ENCODE peak calls at places on chromosomes 12 and 14, in five cellular contexts. One of them, this sample, is unnamed.

GRCh38 chr12:532908-533565 is 73.3 kb downstream of the B4GALNT3 start:
- DNase-seq in kidney: peak
- DNase-seq in CD8-positive, alpha-beta T cell: no peak
- DNase-seq in AG09309: peak
- DNase-seq in OCI-LY7: no peak
- DNase-seq in this sample: no peak

GRCh38 chr12:24852420-24852819 is 96.5 kb downstream of the BCAT1 start:
- DNase-seq in kidney: no peak
- DNase-seq in CD8-positive, alpha-beta T cell: no peak
- DNase-seq in AG09309: no peak
- DNase-seq in OCI-LY7: peak
- DNase-seq in this sample: no peak

GRCh38 chr14:63659726-63660125 is 18.1 kb upstream of the WDR89 start:
- DNase-seq in kidney: no peak
- DNase-seq in CD8-positive, alpha-beta T cell: no peak
- DNase-seq in AG09309: no peak
- DNase-seq in OCI-LY7: no peak
- DNase-seq in this sample: no peak

GRCh38 chr12:76268267-76268666 is 79.9 kb downstream of the BBS10 start:
- DNase-seq in kidney: no peak
- DNase-seq in CD8-positive, alpha-beta T cell: no peak
- DNase-seq in AG09309: no peak
- DNase-seq in OCI-LY7: no peak
- DNase-seq in this sample: no peak

GRCh38 chr12:63103489-63104131 is 47.4 kb downstream of the AVPR1A start:
- DNase-seq in kidney: no peak
- DNase-seq in CD8-positive, alpha-beta T cell: no peak
- DNase-seq in AG09309: no peak
- DNase-seq in OCI-LY7: peak
- DNase-seq in this sample: no peak

GRCh38 chr12:51923506-51924365 is 16.4 kb downstream of the ACVRL1 start:
- DNase-seq in kidney: peak
- DNase-seq in CD8-positive, alpha-beta T cell: peak
- DNase-seq in AG09309: no peak
- DNase-seq in OCI-LY7: peak
- DNase-seq in this sample: peak

GRCh38 chr14:95294834-95295599 is 24.7 kb downstream of the CLMN start:
- DNase-seq in kidney: peak
- DNase-seq in CD8-positive, alpha-beta T cell: no peak
- DNase-seq in AG09309: no peak
- DNase-seq in OCI-LY7: no peak
- DNase-seq in this sample: no peak

GRCh38 chr14:104550849-104551728 is 28.5 kb upstream of the C14orf180 start:
- DNase-seq in kidney: peak
- DNase-seq in CD8-positive, alpha-beta T cell: no peak
- DNase-seq in AG09309: no peak
- DNase-seq in OCI-LY7: no peak
- DNase-seq in this sample: peak

GRCh38 chr12:131235871-131236271 is 282.2 kb downstream of the ADGRD1 start:
- DNase-seq in kidney: peak
- DNase-seq in CD8-positive, alpha-beta T cell: no peak
- DNase-seq in AG09309: no peak
- DNase-seq in OCI-LY7: no peak
- DNase-seq in this sample: no peak

GRCh38 chr12:101862245-101862644 is 15.1 kb upstream of the DRAM1 start:
- DNase-seq in kidney: no peak
- DNase-seq in CD8-positive, alpha-beta T cell: no peak
- DNase-seq in AG09309: no peak
- DNase-seq in OCI-LY7: no peak
- DNase-seq in this sample: no peak

GRCh38 chr12:4346931-4347330 is 25.9 kb downstream of the TIGAR start:
- DNase-seq in kidney: no peak
- DNase-seq in CD8-positive, alpha-beta T cell: no peak
- DNase-seq in AG09309: no peak
- DNase-seq in OCI-LY7: no peak
- DNase-seq in this sample: no peak

GRCh38 chr12:120367252-120367923 is 1.6 kb downstream of the MSI1 start:
- DNase-seq in kidney: no peak
- DNase-seq in CD8-positive, alpha-beta T cell: no peak
- DNase-seq in AG09309: no peak
- DNase-seq in OCI-LY7: no peak
- DNase-seq in this sample: no peak
- TF ChIP-seq CTCF in kidney: peak
- TF ChIP-seq CTCF in CD8-positive, alpha-beta T cell: no peak
- TF ChIP-seq CTCF in AG09309: peak
- TF ChIP-seq CTCF in OCI-LY7: peak
- TF ChIP-seq CTCF in this sample: no peak

GRCh38 chr12:115750340-115750739 is 527.2 kb downstream of the MED13L start:
- DNase-seq in kidney: no peak
- DNase-seq in CD8-positive, alpha-beta T cell: no peak
- DNase-seq in AG09309: no peak
- DNase-seq in OCI-LY7: no peak
- DNase-seq in this sample: no peak

GRCh38 chr12:115755752-115756140 is 521.7 kb downstream of the MED13L start:
- DNase-seq in kidney: no peak
- DNase-seq in CD8-positive, alpha-beta T cell: no peak
- DNase-seq in AG09309: no peak
- DNase-seq in OCI-LY7: no peak
- DNase-seq in this sample: no peak

GRCh38 chr12:115752151-115752550 is 525.3 kb downstream of the MED13L start:
- DNase-seq in kidney: no peak
- DNase-seq in CD8-positive, alpha-beta T cell: no peak
- DNase-seq in AG09309: peak
- DNase-seq in OCI-LY7: no peak
- DNase-seq in this sample: no peak

GRCh38 chr12:115755061-115755751 is 522.3 kb downstream of the MED13L start:
- DNase-seq in kidney: no peak
- DNase-seq in CD8-positive, alpha-beta T cell: no peak
- DNase-seq in AG09309: no peak
- DNase-seq in OCI-LY7: no peak
- DNase-seq in this sample: no peak

DNA sequence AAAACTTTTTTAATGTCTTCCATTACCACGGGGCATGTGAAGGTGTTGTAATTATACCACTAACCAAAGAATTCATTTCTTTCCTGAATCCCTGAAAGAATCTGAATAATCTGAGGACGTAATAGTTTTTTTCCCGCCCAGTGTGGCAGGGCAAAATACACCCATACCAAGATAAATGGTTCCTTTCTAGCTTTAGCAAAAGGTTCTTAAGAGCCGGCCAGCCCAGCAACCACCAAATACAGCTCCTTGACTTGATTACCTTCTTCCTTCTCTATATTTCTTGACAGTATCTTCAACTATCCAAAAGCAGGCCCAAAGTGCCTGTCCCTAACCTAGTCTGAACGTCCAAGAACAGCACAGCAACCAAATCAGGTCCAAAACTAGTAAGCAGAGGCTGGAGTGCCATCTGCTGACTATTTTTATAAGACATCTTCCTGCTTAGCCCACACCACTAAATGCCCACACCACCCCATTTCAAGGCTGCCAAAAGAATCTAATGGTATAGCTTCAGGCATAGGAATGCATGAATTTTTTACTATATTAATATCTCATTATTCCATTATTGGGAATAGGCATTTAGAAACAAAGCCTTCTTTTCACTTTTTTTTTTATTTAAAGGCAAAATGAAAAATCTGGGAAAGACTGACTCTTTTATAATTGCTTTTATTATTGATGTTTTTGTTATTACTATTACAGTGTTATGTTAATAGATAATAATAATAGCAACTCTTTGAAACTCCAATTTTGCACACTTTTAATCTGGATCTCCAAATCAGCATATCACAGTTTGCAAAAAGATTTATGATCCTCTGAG is 524.4 kb downstream of the MED13L start:
- DNase-seq in kidney: no peak
- DNase-seq in CD8-positive, alpha-beta T cell: no peak
- DNase-seq in AG09309: peak
- DNase-seq in OCI-LY7: peak
- DNase-seq in this sample: no peak
- TF ChIP-seq CTCF in kidney: peak
- TF ChIP-seq CTCF in CD8-positive, alpha-beta T cell: no peak
- TF ChIP-seq CTCF in AG09309: peak
- TF ChIP-seq CTCF in OCI-LY7: peak
- TF ChIP-seq CTCF in this sample: no peak

GRCh38 chr12:88328056-88328455 is 185.9 kb downstream of the TMTC3 start:
- DNase-seq in kidney: no peak
- DNase-seq in CD8-positive, alpha-beta T cell: no peak
- DNase-seq in AG09309: no peak
- DNase-seq in OCI-LY7: no peak
- DNase-seq in this sample: no peak

GRCh38 chr12:88325828-88326214 is 183.7 kb downstream of the TMTC3 start:
- DNase-seq in kidney: no peak
- DNase-seq in CD8-positive, alpha-beta T cell: no peak
- DNase-seq in AG09309: no peak
- DNase-seq in OCI-LY7: no peak
- DNase-seq in this sample: no peak

DNA sequence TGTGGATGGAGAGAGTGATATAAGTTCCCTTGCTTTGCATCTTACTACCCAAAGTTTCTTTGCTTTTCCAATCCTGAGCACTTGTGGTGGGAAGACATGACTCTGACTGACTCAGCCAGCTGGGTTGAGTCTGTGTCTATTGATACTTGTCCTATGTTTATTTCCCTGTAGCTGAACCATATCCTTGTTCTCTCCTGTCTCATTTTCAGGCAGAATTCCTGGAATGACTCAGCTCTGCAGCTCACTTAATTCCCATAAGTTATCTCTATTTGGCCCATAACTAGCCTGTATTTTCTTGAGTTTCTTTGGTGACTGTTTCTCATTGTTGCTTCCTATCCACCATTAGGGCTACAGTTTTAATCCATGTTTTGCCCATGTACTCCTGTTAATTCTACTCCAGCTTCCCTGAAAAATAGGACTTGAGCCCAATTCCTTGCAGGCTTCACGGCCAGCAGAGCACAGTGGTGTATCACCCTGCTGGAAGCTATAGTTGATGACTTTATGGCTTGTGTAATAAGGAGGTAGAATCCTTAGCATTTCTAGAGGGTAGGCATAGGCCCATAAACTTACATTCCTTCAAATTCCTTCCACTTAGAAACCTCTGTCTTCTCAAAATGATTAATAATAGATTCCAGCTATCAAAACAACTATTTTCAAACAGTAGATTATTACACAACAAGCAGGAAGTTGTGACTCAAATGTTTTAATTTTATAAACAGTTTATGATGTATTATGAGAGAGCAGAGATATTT is 183.1 kb downstream of the TMTC3 start:
- DNase-seq in kidney: no peak
- DNase-seq in CD8-positive, alpha-beta T cell: no peak
- DNase-seq in AG09309: peak
- DNase-seq in OCI-LY7: no peak
- DNase-seq in this sample: no peak
- TF ChIP-seq CTCF in kidney: no peak
- TF ChIP-seq CTCF in CD8-positive, alpha-beta T cell: no peak
- TF ChIP-seq CTCF in AG09309: peak
- TF ChIP-seq CTCF in OCI-LY7: no peak
- TF ChIP-seq CTCF in this sample: no peak

GRCh38 chr12:22173154-22173553 is 127.1 kb downstream of the CMAS start:
- DNase-seq in kidney: no peak
- DNase-seq in CD8-positive, alpha-beta T cell: no peak
- DNase-seq in AG09309: no peak
- DNase-seq in OCI-LY7: no peak
- DNase-seq in this sample: no peak
- TF ChIP-seq CTCF in kidney: no peak
- TF ChIP-seq CTCF in CD8-positive, alpha-beta T cell: no peak
- TF ChIP-seq CTCF in AG09309: no peak
- TF ChIP-seq CTCF in OCI-LY7: peak
- TF ChIP-seq CTCF in this sample: no peak

This sample was measured in natural killer cell.